ENCODE peak calls at places on chromosome 12, in eight cellular contexts. T is astrocyte, H is heart right ventricle, L is AG04450, Y is heart left ventricle, Q is A549, O is lower lobe of right lung, I is cardiac muscle cell. B is an unnamed sample.

GRCh38 chr12:386651-387050 is 2.5 kb downstream of the KDM5A start:
- DNase-seq in T (peak), L (no peak), I (peak), Q (no peak), Y (no peak), O (no peak), H (no peak), B (peak)

GRCh38 chr12:53538209-53538689 is 31.0 kb upstream of the NPFF start:
- DNase-seq in T (peak), L (no peak), O (no peak), I (peak), Q (peak), Y (no peak), H (no peak), B (peak)

GRCh38 chr12:65585648-65586420 is 238.4 kb upstream of the HMGA2 start:
- DNase-seq in H (no peak), Q (no peak), L (no peak), I (no peak), T (no peak), Y (no peak), O (no peak), B (no peak)

GRCh38 chr12:130412384-130412783 is 74.7 kb downstream of the PIWIL1 start:
- DNase-seq in H (no peak), T (no peak), Q (no peak), I (no peak), O (no peak), L (no peak), Y (no peak), B (no peak)

GRCh38 chr12:52945389-52946232 is 3.3 kb upstream of the KRT18 start:
- DNase-seq in O (peak), L (peak), H (no peak), Q (peak), T (peak), Y (no peak), I (peak), B (peak)

GRCh38 chr12:51351913-51352532 is 5.5 kb upstream of the CELA1 start:
- DNase-seq in H (peak), Y (peak), L (peak), Q (peak), I (peak), T (no peak), O (peak), B (peak)

GRCh38 chr12:18158774-18159557 is 69.0 kb upstream of the RERGL start:
- DNase-seq in H (no peak), L (no peak), Q (peak), O (no peak), T (no peak), Y (no peak), I (peak), B (peak)

GRCh38 chr12:15662303-15662980 is 126.7 kb downstream of the EPS8 start:
- DNase-seq in O (no peak), I (peak), H (no peak), Q (peak), L (peak), T (peak), Y (no peak), B (peak)

GRCh38 chr12:2961705-2962104 is 2.5 kb downstream of the TEAD4 start:
- DNase-seq in Q (no peak), T (no peak), O (no peak), L (no peak), I (no peak), H (no peak), Y (no peak), B (no peak)

GRCh38 chr12:92608418-92609091 is 94.2 kb upstream of the PLEKHG7 start:
- DNase-seq in Y (no peak), L (no peak), H (peak), O (no peak), Q (peak), T (peak), I (peak), B (peak)

GRCh38 chr12:110107369-110108281 is 16.5 kb upstream of the IFT81 start:
- DNase-seq in T (peak), L (peak), Q (peak), H (peak), O (no peak), I (peak), Y (peak), B (peak)

DNA sequence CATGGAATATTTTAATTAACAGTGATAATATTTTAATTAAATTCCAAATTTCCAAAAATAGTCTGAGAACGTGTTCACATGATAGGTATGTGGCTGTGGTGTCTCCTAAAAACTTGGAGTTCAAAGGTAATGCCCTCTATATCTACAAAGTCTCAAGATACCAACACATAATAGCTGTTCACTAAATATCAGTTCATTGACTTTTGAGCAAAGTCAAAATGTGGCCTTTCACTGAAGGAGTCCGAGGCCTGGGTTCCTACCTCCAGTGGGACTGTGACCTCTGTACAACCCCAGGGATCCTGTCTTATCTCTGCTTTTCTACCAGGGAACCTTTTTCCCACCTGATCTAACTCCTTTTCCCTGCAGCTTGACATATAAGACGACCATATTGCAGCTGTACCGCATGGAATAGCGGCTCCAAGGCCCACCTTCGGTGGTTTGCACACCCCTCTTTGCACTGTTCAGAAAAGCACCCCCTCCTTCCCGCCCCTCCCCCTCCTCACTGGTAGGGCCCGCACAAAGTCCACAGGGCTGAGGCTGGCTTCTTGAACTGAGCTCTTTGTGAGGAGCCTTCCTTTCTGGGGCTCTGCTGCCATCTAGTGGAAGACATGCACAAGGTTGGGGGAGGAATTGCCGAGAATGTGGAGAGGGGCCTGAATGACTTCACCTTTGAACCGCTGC is 3.1 kb downstream of the CCND2 start:
- DNase-seq in I (peak), L (peak), Y (peak), Q (peak), T (peak), H (peak), O (peak), B (peak)
- H3K4me3 ChIP-seq in I (no peak), L (no peak), Y (no peak), Q (no peak), T (no peak), H (peak), O (peak), B (no peak)

GRCh38 chr12:132439333-132439904 is 50.5 kb upstream of the FBRSL1 start:
- DNase-seq in Q (no peak), I (no peak), L (no peak), O (no peak), T (no peak), Y (no peak), H (no peak), B (no peak)
- TF ChIP-seq CTCF in Q (no peak), I (no peak), L (no peak), O (no peak), T (no peak), Y (no peak), H (no peak), B (no peak)

GRCh38 chr12:40058721-40059190 is 47.1 kb downstream of the SLC2A13 start:
- DNase-seq in L (no peak), T (no peak), O (no peak), Y (no peak), Q (no peak), I (peak), H (no peak), B (peak)

GRCh38 chr12:40055776-40056175 is 50.1 kb downstream of the SLC2A13 start:
- DNase-seq in H (no peak), T (no peak), I (no peak), Y (no peak), O (no peak), L (no peak), Q (no peak), B (no peak)

GRCh38 chr12:40056357-40056756 is 49.5 kb downstream of the SLC2A13 start:
- DNase-seq in H (no peak), O (no peak), Y (no peak), L (no peak), Q (no peak), T (no peak), I (no peak), B (no peak)

GRCh38 chr12:40055227-40055579 is 50.7 kb downstream of the SLC2A13 start:
- DNase-seq in O (no peak), H (no peak), Y (no peak), I (no peak), L (no peak), Q (peak), T (no peak), B (no peak)

DNA sequence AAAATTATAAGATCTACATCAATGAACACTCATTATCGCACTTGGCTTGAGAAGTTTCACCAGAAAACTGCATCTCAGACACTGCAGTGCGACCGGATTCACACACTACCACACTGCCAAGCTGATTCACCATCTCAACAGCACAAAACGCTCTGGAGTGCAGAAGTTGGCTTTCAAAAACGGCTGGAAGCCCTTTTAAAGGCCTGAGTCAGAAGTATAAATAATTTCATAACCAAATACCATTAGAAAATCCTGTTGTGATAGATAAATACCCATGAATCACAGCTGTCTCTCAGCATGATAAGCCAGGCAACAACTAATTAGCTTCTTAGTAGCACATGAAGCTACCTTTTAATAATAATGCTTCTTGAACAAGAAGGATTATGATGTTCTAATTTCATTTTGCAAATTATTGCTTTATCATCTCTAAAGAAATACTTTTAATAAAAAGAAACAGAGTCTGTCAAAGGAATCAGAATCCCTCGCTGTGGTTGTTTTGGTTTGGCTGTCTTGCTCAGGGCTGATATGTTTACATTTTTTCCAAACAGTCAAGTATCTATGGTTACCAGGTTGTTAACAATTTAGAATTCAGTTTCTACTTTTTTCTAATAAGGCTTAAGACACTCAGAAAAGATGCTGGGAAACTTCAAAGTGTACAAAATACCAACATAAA is 51.2 kb downstream of the SLC2A13 start:
- DNase-seq in T (peak), O (no peak), H (peak), I (peak), Q (peak), Y (no peak), L (peak), B (peak)
- H3K4me3 ChIP-seq in T (no peak), O (no peak), H (peak), I (no peak), Q (no peak), Y (no peak), L (no peak), B (no peak)

GRCh38 chr12:21300632-21301031 is 34.1 kb downstream of the SLCO1A2 start:
- DNase-seq in I (no peak), L (no peak), H (no peak), Y (no peak), T (no peak), Q (no peak), O (no peak), B (no peak)

GRCh38 chr12:21296348-21296747 is 38.4 kb downstream of the SLCO1A2 start:
- DNase-seq in L (no peak), H (no peak), Y (no peak), O (no peak), Q (no peak), T (no peak), I (no peak), B (no peak)

GRCh38 chr12:21294176-21294575 is 40.5 kb downstream of the SLCO1A2 start:
- DNase-seq in I (no peak), T (no peak), Q (no peak), H (no peak), L (no peak), O (no peak), Y (no peak), B (no peak)

GRCh38 chr12:21296751-21297406 is 37.8 kb downstream of the SLCO1A2 start:
- DNase-seq in Y (no peak), H (no peak), O (no peak), I (peak), T (peak), Q (peak), L (no peak), B (peak)
- TF ChIP-seq CTCF in Y (peak), H (no peak), O (peak), I (peak), T (peak), Q (peak), L (peak), B (peak)

GRCh38 chr12:132907216-132907615 is 19.8 kb upstream of the CHFR start:
- DNase-seq in T (no peak), H (no peak), Q (no peak), I (no peak), Y (no peak), O (no peak), L (no peak), B (no peak)

GRCh38 chr12:132908145-132909029 is 21.0 kb upstream of the CHFR start:
- DNase-seq in Q (no peak), L (peak), Y (peak), H (peak), O (peak), I (peak), T (peak), B (peak)

GRCh38 chr12:132899033-132899432 is 11.6 kb upstream of the CHFR start:
- DNase-seq in O (no peak), I (no peak), H (no peak), Y (no peak), L (no peak), Q (no peak), T (peak), B (no peak)

GRCh38 chr12:132909030-132909368 is 21.6 kb upstream of the CHFR start:
- DNase-seq in T (no peak), O (no peak), L (no peak), I (no peak), Y (no peak), Q (no peak), H (no peak), B (no peak)

GRCh38 chr12:132904718-132905328 is 17.4 kb upstream of the CHFR start:
- DNase-seq in O (peak), Q (no peak), T (no peak), H (peak), Y (peak), L (no peak), I (peak), B (no peak)
- H3K4me3 ChIP-seq in O (peak), Q (no peak), T (no peak), H (peak), Y (no peak), L (no peak), I (no peak), B (no peak)

DNA sequence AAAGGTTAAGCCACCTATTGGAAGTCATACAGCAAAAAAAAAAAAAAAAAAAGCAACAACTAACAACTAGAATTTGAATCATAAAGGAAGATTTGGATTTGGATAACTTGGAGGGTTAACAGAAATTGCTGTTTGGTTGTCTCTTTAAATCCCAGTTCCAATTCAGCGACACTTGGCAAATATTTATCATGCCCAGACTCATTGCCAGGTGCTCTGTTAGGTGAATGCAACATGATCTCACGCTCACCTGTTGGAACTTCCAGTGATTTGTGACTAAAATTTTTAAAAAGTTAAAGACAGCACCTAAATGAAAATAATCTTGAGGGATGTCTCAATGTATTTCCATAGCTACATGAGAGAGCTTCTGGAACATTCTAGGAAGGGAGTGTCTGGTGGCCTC is 103.7 kb downstream of the TBX3 start:
- DNase-seq in I (no peak), H (no peak), O (no peak), L (no peak), T (no peak), Q (no peak), Y (no peak), B (no peak)
- TF ChIP-seq CTCF in I (no peak), H (no peak), O (no peak), L (no peak), T (no peak), Q (no peak), Y (no peak), B (no peak)

GRCh38 chr12:118136559-118137003 is 657 bp downstream of the PEBP1 start:
- DNase-seq in T (peak), Y (peak), Q (peak), L (no peak), H (peak), O (peak), I (peak), B (peak)
- H3K4me3 ChIP-seq in T (peak), Y (peak), Q (peak), L (peak), H (peak), O (peak), I (peak), B (peak)